ENCODE peak calls at places on chromosomes 5 and 9, in five cellular contexts. Y is H1, F is GM12878, V is HepG2, N is K562. R is an unnamed sample.

GRCh38 chr5:171419663-171420428 is 399 bp downstream of the FGF18 start:
- DNase-seq in Y (peak; percentile 74), F (no peak), V (no peak), N (no peak), R (no peak)

GRCh38 chr5:5886812-5887486 is 464.5 kb downstream of the ICE1 start:
- DNase-seq in Y (peak; percentile 89), F (no peak), V (peak; percentile 3), N (peak; percentile 70), R (no peak)

GRCh38 chr9:126474786-126475485 is 138.8 kb upstream of the LMX1B start:
- DNase-seq in Y (no peak), F (no peak), V (no peak), N (no peak), R (peak; percentile 71)

GRCh38 chr5:9194509-9194908 is 351.4 kb downstream of the SEMA5A start:
- DNase-seq in Y (no peak), F (no peak), V (no peak), N (no peak), R (no peak)

GRCh38 chr5:36417221-36417620 is 115.5 kb upstream of the RANBP3L start:
- DNase-seq in Y (no peak), F (no peak), V (no peak), N (no peak), R (no peak)

GRCh38 chr9:98120476-98120875 is 1.5 kb upstream of the TRIM14 start:
- DNase-seq in Y (no peak), F (no peak), V (no peak), N (no peak), R (no peak)

GRCh38 chr5:41193462-41194166 is 19.7 kb downstream of the C6 start:
- DNase-seq in Y (no peak), F (no peak), V (peak; percentile 58), N (no peak), R (no peak)

GRCh38 chr9:98887918-98888510 is 55.7 kb upstream of the COL15A1 start:
- DNase-seq in Y (no peak), F (no peak), V (no peak), N (no peak), R (no peak)

GRCh38 chr5:51398875-51399635 is 15.8 kb downstream of the ISL1 start:
- DNase-seq in Y (no peak), F (no peak), V (no peak), N (no peak), R (no peak)

GRCh38 chr5:109688647-109688998 is 1.1 kb upstream of the MAN2A1 start:
- DNase-seq in Y (peak; percentile 55), F (peak; percentile 35), V (peak; percentile 74), N (peak; percentile 31), R (peak; percentile 48)

GRCh38 chr9:136482046-136482792 is 621 bp downstream of the SEC16A start:
- DNase-seq in Y (no peak), F (no peak), V (no peak), N (no peak), R (no peak)

GRCh38 chr9:94772654-94773303 is 46.3 kb downstream of the AOPEP start:
- DNase-seq in Y (no peak), F (no peak), V (no peak), N (no peak), R (no peak)

GRCh38 chr5:121429761-121430160 is 421.9 kb upstream of the FTMT start:
- DNase-seq in Y (no peak), F (no peak), V (no peak), N (no peak), R (no peak)

GRCh38 chr5:143011621-143012020 is 241.4 kb downstream of the ARHGAP26 start:
- DNase-seq in Y (no peak), F (no peak), V (peak; percentile 92), N (no peak), R (no peak)

GRCh38 chr9:124311283-124311682 is 53.5 kb downstream of the NEK6 start:
- DNase-seq in Y (no peak), F (no peak), V (no peak), N (no peak), R (no peak)

GRCh38 chr5:5239191-5239590 is 99.1 kb downstream of the ADAMTS16 start:
- DNase-seq in Y (no peak), F (no peak), V (no peak), N (no peak), R (no peak)

GRCh38 chr9:70229579-70229978 is 29.2 kb upstream of the SMC5 start:
- DNase-seq in Y (no peak), F (no peak), V (no peak), N (no peak), R (peak; percentile 18)

GRCh38 chr9:95005276-95006141 is 279.0 kb downstream of the AOPEP start:
- DNase-seq in Y (no peak), F (no peak), V (no peak), N (no peak), R (no peak)

GRCh38 chr5:14190194-14191164 is 47.3 kb downstream of the TRIO start:
- DNase-seq in Y (no peak), F (no peak), V (no peak), N (no peak), R (peak; percentile 73)

GRCh38 chr5:150155258-150156032 is at the start of gene PDGFRB:
- DNase-seq in Y (peak; percentile 79), F (no peak), V (no peak), N (peak; percentile 58), R (no peak)

GRCh38 chr9:79201641-79202040 is 370.1 kb upstream of the TLE4 start:
- DNase-seq in Y (no peak), F (no peak), V (no peak), N (no peak), R (no peak)

GRCh38 chr9:129225815-129226214 is 47.8 kb upstream of the IER5L start:
- DNase-seq in Y (no peak), F (no peak), V (no peak), N (peak; percentile 58), R (no peak)

GRCh38 chr5:31770157-31770556 is 131.2 kb downstream of the PDZD2 start:
- DNase-seq in Y (no peak), F (no peak), V (no peak), N (no peak), R (no peak)

GRCh38 chr5:87541033-87541432 is 128.3 kb upstream of the CCNH start:
- DNase-seq in Y (no peak), F (no peak), V (no peak), N (no peak), R (peak; percentile 34)

GRCh38 chr9:110440161-110440560 is 102.5 kb upstream of the TXNDC8 start:
- DNase-seq in Y (no peak), F (no peak), V (no peak), N (no peak), R (no peak)

GRCh38 chr5:56170557-56170956 is 62.6 kb downstream of the ANKRD55 start:
- DNase-seq in Y (no peak), F (no peak), V (no peak), N (no peak), R (no peak)

GRCh38 chr5:174903333-174903732 is 179.0 kb downstream of the MSX2 start:
- DNase-seq in Y (no peak), F (no peak), V (no peak), N (no peak), R (peak; percentile 19)

GRCh38 chr5:127293373-127293772 is 2.8 kb downstream of the MEGF10 start:
- DNase-seq in Y (no peak), F (no peak), V (no peak), N (no peak), R (no peak)
- H3K27ac ChIP-seq in Y (no peak overlapping the region), F (no peak overlapping the region), V (no peak overlapping the region), N (no peak overlapping the region), R (no peak overlapping the region)

GRCh38 chr9:96071245-96072124 is 196.0 kb downstream of the ERCC6L2 start:
- DNase-seq in Y (peak; percentile 60), F (no peak), V (peak; percentile 16), N (peak; percentile 27), R (peak; percentile 16)
- TF ChIP-seq ATF3 in Y (no peak), F (no peak), V (no peak), N (no peak), R (no peak)

GRCh38 chr9:127779136-127779981 is 893 bp upstream of the SH2D3C start:
- DNase-seq in Y (no peak), F (peak; percentile 79), V (no peak), N (no peak), R (no peak)

GRCh38 chr9:127777368-127777960 is 1.0 kb downstream of the SH2D3C start:
- DNase-seq in Y (no peak), F (no peak), V (no peak), N (no peak), R (no peak)

GRCh38 chr9:127781821-127782220 is 3.4 kb upstream of the SH2D3C start:
- DNase-seq in Y (no peak), F (no peak), V (no peak), N (no peak), R (no peak)

GRCh38 chr9:127778280-127779135 is at the start of gene SH2D3C:
- DNase-seq in Y (no peak), F (no peak), V (no peak), N (no peak), R (no peak)

DNA sequence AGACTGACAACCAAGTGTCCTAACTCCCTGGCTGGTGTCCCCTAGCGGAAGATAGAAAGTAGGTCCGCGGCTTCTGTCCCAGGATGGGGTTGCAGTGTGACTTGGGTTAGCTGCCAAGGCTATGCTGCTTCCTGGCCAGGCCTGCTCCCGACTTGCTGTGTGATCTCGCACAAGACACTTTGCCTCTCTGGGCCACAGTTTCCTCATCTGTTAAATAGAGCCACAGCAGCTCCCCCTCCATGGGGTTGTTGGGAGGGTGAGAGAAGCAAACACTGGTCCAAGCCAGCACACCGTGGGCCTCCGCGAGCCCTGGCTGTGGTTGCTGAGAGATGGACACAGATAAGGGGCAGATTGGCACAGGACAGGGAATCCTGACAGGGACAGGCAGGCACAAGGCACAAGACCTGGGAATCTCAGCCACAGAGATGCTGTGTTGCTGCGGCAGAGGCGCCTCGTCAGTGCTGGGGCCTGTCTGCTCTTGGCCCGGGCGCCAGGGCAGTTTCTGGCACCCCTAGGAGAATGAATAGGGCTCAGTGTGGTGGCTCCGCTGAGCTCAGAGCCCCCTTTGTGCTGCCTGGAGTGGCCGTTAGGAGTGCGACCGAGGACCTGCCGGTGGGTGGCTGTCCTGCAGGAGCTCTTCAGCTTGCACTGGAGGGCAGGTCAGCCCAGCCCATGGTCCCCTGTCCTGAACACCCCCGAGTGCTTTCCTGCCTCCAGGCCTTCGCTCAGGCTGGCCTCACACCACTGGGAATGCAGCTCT is 1.8 kb upstream of the SH2D3C start:
- DNase-seq in Y (no peak), F (no peak), V (peak; percentile 25), N (no peak), R (no peak)
- H3K27ac ChIP-seq in Y (no peak overlapping the region), F (peak overlapping the region; percentile 93), V (no peak overlapping the region), N (no peak overlapping the region), R (no peak overlapping the region)

GRCh38 chr5:7628248-7628647 is 222.7 kb downstream of the CFAP90 start:
- DNase-seq in Y (no peak), F (no peak), V (no peak), N (no peak), R (no peak)

GRCh38 chr5:7629559-7629958 is 221.4 kb downstream of the CFAP90 start:
- DNase-seq in Y (no peak), F (no peak), V (no peak), N (no peak), R (no peak)

DNA sequence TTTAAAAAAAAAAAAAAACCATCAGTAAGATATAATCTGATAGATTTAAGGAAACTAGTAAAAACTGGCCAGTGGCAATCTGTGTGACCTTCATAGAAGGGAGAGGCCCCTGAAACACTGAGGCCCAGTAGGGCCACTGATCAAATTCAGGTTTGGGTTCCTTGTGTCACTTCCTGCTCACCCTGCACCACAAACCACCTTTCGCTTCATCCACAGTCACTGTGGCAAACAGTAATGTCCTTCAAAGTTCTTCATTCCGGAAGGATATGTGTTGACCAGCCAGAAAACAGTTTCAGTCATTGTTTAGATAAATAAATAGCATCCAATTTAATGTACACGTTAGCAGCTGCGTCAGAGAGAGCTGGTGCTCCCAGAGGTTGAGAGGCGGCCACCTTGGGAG is 222.1 kb downstream of the CFAP90 start:
- DNase-seq in Y (no peak), F (no peak), V (no peak), N (no peak), R (no peak)
- TF ChIP-seq ATF3 in Y (no peak), F (no peak), V (no peak), N (no peak), R (no peak)

R was measured in HCT116.